ENCODE peak calls at places on chromosomes 1 and 21, in eight cellular contexts. One of them, this sample, is unnamed.

GRCh38 chr1:172946814-172947507 is 103.8 kb downstream of the TNFSF18 start:
- DNase-seq in A549: peak
- DNase-seq in WTC11: no peak
- DNase-seq in IMR-90: peak
- DNase-seq in H1: no peak
- DNase-seq in GM12878: no peak
- DNase-seq in HepG2: no peak
- DNase-seq in SK-N-SH: no peak
- DNase-seq in this sample: no peak

GRCh38 chr1:199129247-199129646 is 490.4 kb downstream of the PTPRC start:
- DNase-seq in A549: no peak
- DNase-seq in WTC11: no peak
- DNase-seq in IMR-90: peak
- DNase-seq in H1: no peak
- DNase-seq in GM12878: no peak
- DNase-seq in HepG2: no peak
- DNase-seq in SK-N-SH: no peak
- DNase-seq in this sample: no peak

GRCh38 chr1:89994231-89994804 is 592 bp upstream of the ZNF326 start:
- DNase-seq in A549: no peak
- DNase-seq in WTC11: no peak
- DNase-seq in IMR-90: no peak
- DNase-seq in H1: no peak
- DNase-seq in GM12878: no peak
- DNase-seq in HepG2: no peak
- DNase-seq in SK-N-SH: no peak
- DNase-seq in this sample: no peak

GRCh38 chr1:154095456-154095855 is 59.4 kb downstream of the NUP210L start:
- DNase-seq in A549: no peak
- DNase-seq in WTC11: no peak
- DNase-seq in IMR-90: no peak
- DNase-seq in H1: no peak
- DNase-seq in GM12878: no peak
- DNase-seq in HepG2: no peak
- DNase-seq in SK-N-SH: no peak
- DNase-seq in this sample: no peak

GRCh38 chr1:29688477-29689365 is 452.4 kb downstream of the PTPRU start:
- DNase-seq in A549: no peak
- DNase-seq in WTC11: no peak
- DNase-seq in IMR-90: peak
- DNase-seq in H1: no peak
- DNase-seq in GM12878: no peak
- DNase-seq in HepG2: no peak
- DNase-seq in SK-N-SH: no peak
- DNase-seq in this sample: peak

GRCh38 chr1:243293941-243294722 is 38.3 kb downstream of the SDCCAG8 start:
- DNase-seq in A549: no peak
- DNase-seq in WTC11: no peak
- DNase-seq in IMR-90: no peak
- DNase-seq in H1: no peak
- DNase-seq in GM12878: no peak
- DNase-seq in HepG2: no peak
- DNase-seq in SK-N-SH: no peak
- DNase-seq in this sample: no peak

GRCh38 chr1:21337010-21337437 is 46.8 kb upstream of the ECE1 start:
- DNase-seq in A549: no peak
- DNase-seq in WTC11: no peak
- DNase-seq in IMR-90: no peak
- DNase-seq in H1: no peak
- DNase-seq in GM12878: no peak
- DNase-seq in HepG2: no peak
- DNase-seq in SK-N-SH: no peak
- DNase-seq in this sample: no peak

GRCh38 chr1:81617308-81618027 is 183.3 kb upstream of the ADGRL2 start:
- DNase-seq in A549: no peak
- DNase-seq in WTC11: no peak
- DNase-seq in IMR-90: peak
- DNase-seq in H1: no peak
- DNase-seq in GM12878: no peak
- DNase-seq in HepG2: no peak
- DNase-seq in SK-N-SH: no peak
- DNase-seq in this sample: no peak

GRCh38 chr1:100584761-100585745 is 47.1 kb downstream of the GPR88 start:
- DNase-seq in A549: no peak
- DNase-seq in WTC11: no peak
- DNase-seq in IMR-90: peak
- DNase-seq in H1: no peak
- DNase-seq in GM12878: no peak
- DNase-seq in HepG2: peak
- DNase-seq in SK-N-SH: no peak
- DNase-seq in this sample: no peak

GRCh38 chr1:54121482-54122130 is 31.2 kb downstream of the CDCP2 start:
- DNase-seq in A549: peak
- DNase-seq in WTC11: peak
- DNase-seq in IMR-90: peak
- DNase-seq in H1: peak
- DNase-seq in GM12878: no peak
- DNase-seq in HepG2: peak
- DNase-seq in SK-N-SH: peak
- DNase-seq in this sample: peak

GRCh38 chr1:197116156-197116555 is 30.3 kb downstream of the ASPM start:
- DNase-seq in A549: no peak
- DNase-seq in WTC11: no peak
- DNase-seq in IMR-90: no peak
- DNase-seq in H1: no peak
- DNase-seq in GM12878: no peak
- DNase-seq in HepG2: no peak
- DNase-seq in SK-N-SH: no peak
- DNase-seq in this sample: no peak

GRCh38 chr1:109863699-109864062 is 47.0 kb upstream of the CSF1 start:
- DNase-seq in A549: no peak
- DNase-seq in WTC11: no peak
- DNase-seq in IMR-90: no peak
- DNase-seq in H1: no peak
- DNase-seq in GM12878: no peak
- DNase-seq in HepG2: no peak
- DNase-seq in SK-N-SH: no peak
- DNase-seq in this sample: no peak

GRCh38 chr1:52423771-52424170 is 19.4 kb downstream of the PRPF38A start:
- DNase-seq in A549: no peak
- DNase-seq in WTC11: no peak
- DNase-seq in IMR-90: no peak
- DNase-seq in H1: no peak
- DNase-seq in GM12878: no peak
- DNase-seq in HepG2: no peak
- DNase-seq in SK-N-SH: no peak
- DNase-seq in this sample: peak

GRCh38 chr1:215660259-215660658 is 93.2 kb downstream of the KCTD3 start:
- DNase-seq in A549: no peak
- DNase-seq in WTC11: no peak
- DNase-seq in IMR-90: no peak
- DNase-seq in H1: no peak
- DNase-seq in GM12878: no peak
- DNase-seq in HepG2: peak
- DNase-seq in SK-N-SH: no peak
- DNase-seq in this sample: no peak

GRCh38 chr1:207227131-207227630 is 94.3 kb upstream of the CD55 start:
- DNase-seq in A549: no peak
- DNase-seq in WTC11: no peak
- DNase-seq in IMR-90: no peak
- DNase-seq in H1: no peak
- DNase-seq in GM12878: no peak
- DNase-seq in HepG2: no peak
- DNase-seq in SK-N-SH: no peak
- DNase-seq in this sample: no peak

GRCh38 chr1:96521994-96522760 is 199.4 kb upstream of the PTBP2 start:
- DNase-seq in A549: peak
- DNase-seq in WTC11: no peak
- DNase-seq in IMR-90: peak
- DNase-seq in H1: no peak
- DNase-seq in GM12878: no peak
- DNase-seq in HepG2: no peak
- DNase-seq in SK-N-SH: no peak
- DNase-seq in this sample: no peak

GRCh38 chr1:39692152-39693064 is 1.2 kb upstream of the HPCAL4 start:
- DNase-seq in A549: no peak
- DNase-seq in WTC11: peak
- DNase-seq in IMR-90: no peak
- DNase-seq in H1: peak
- DNase-seq in GM12878: no peak
- DNase-seq in HepG2: no peak
- DNase-seq in SK-N-SH: peak
- DNase-seq in this sample: peak

GRCh38 chr1:153387785-153388184 is 3.1 kb downstream of the S100A8 start:
- DNase-seq in A549: no peak
- DNase-seq in WTC11: no peak
- DNase-seq in IMR-90: no peak
- DNase-seq in H1: no peak
- DNase-seq in GM12878: no peak
- DNase-seq in HepG2: no peak
- DNase-seq in SK-N-SH: no peak
- DNase-seq in this sample: no peak

GRCh38 chr1:162040657-162041056 is 17.0 kb upstream of the OLFML2B start:
- DNase-seq in A549: peak
- DNase-seq in WTC11: no peak
- DNase-seq in IMR-90: peak
- DNase-seq in H1: no peak
- DNase-seq in GM12878: no peak
- DNase-seq in HepG2: peak
- DNase-seq in SK-N-SH: no peak
- DNase-seq in this sample: no peak

GRCh38 chr1:13510499-13510898 is 3.3 kb downstream of the LRRC38 start:
- DNase-seq in A549: no peak
- DNase-seq in WTC11: no peak
- DNase-seq in IMR-90: no peak
- DNase-seq in H1: no peak
- DNase-seq in GM12878: no peak
- DNase-seq in HepG2: no peak
- DNase-seq in SK-N-SH: no peak
- DNase-seq in this sample: no peak

GRCh38 chr1:245375789-245376188 is 221.0 kb downstream of the KIF26B start:
- DNase-seq in A549: no peak
- DNase-seq in WTC11: no peak
- DNase-seq in IMR-90: no peak
- DNase-seq in H1: no peak
- DNase-seq in GM12878: no peak
- DNase-seq in HepG2: no peak
- DNase-seq in SK-N-SH: no peak
- DNase-seq in this sample: no peak

GRCh38 chr1:230206976-230207375 is 139.9 kb downstream of the GALNT2 start:
- DNase-seq in A549: no peak
- DNase-seq in WTC11: no peak
- DNase-seq in IMR-90: no peak
- DNase-seq in H1: no peak
- DNase-seq in GM12878: no peak
- DNase-seq in HepG2: no peak
- DNase-seq in SK-N-SH: no peak
- DNase-seq in this sample: no peak

GRCh38 chr1:155313266-155313665 is 4.6 kb downstream of the FDPS start:
- DNase-seq in A549: no peak
- DNase-seq in WTC11: no peak
- DNase-seq in IMR-90: no peak
- DNase-seq in H1: no peak
- DNase-seq in GM12878: no peak
- DNase-seq in HepG2: no peak
- DNase-seq in SK-N-SH: no peak
- DNase-seq in this sample: no peak

GRCh38 chr1:86861424-86861823 is 52.5 kb downstream of the SELENOF start:
- DNase-seq in A549: no peak
- DNase-seq in WTC11: no peak
- DNase-seq in IMR-90: no peak
- DNase-seq in H1: no peak
- DNase-seq in GM12878: no peak
- DNase-seq in HepG2: no peak
- DNase-seq in SK-N-SH: no peak
- DNase-seq in this sample: no peak
- TF ChIP-seq CTCF in A549: no peak
- TF ChIP-seq CTCF in WTC11: no peak
- TF ChIP-seq CTCF in IMR-90: no peak
- TF ChIP-seq CTCF in H1: no peak
- TF ChIP-seq CTCF in GM12878: no peak
- TF ChIP-seq CTCF in HepG2: no peak
- TF ChIP-seq CTCF in SK-N-SH: no peak
- TF ChIP-seq CTCF in this sample: no peak

GRCh38 chr1:103514920-103515503 is 10.5 kb upstream of the RNPC3 start:
- DNase-seq in A549: peak
- DNase-seq in WTC11: no peak
- DNase-seq in IMR-90: peak
- DNase-seq in H1: no peak
- DNase-seq in GM12878: peak
- DNase-seq in HepG2: peak
- DNase-seq in SK-N-SH: peak
- DNase-seq in this sample: peak
- TF ChIP-seq USF2 in A549: no peak
- TF ChIP-seq USF2 in WTC11: no peak
- TF ChIP-seq USF2 in IMR-90: no peak
- TF ChIP-seq USF2 in H1: no peak
- TF ChIP-seq USF2 in GM12878: no peak
- TF ChIP-seq USF2 in HepG2: no peak
- TF ChIP-seq USF2 in SK-N-SH: no peak
- TF ChIP-seq USF2 in this sample: no peak

DNA sequence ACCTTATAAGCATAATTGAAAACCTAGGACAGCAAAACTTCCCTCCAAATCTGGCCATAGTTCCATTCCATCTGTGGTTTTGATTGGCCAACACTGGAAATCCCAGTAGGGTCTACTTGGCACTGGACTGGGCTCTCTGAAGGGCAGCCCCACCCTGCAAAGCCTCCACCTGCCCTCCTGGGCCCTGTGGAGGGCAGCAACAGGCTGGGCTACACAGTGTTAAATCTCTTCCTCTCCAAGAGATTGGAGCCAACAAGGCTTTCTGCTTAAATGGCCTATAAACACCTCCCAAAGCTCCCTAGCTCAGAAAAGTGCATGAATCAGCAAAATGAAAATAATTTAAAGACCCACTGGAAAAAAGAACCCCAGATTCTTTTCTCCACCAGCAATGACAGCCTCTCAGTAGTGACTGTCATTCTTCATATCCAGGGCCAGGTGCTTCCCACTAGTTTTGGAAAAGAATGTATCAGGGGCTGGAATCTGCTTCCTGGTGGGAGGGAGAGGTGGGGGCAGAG is 58.5 kb downstream of the BEND5 start:
- DNase-seq in A549: no peak
- DNase-seq in WTC11: no peak
- DNase-seq in IMR-90: no peak
- DNase-seq in H1: no peak
- DNase-seq in GM12878: no peak
- DNase-seq in HepG2: no peak
- DNase-seq in SK-N-SH: no peak
- DNase-seq in this sample: no peak
- TF ChIP-seq CTCF in A549: no peak
- TF ChIP-seq CTCF in WTC11: no peak
- TF ChIP-seq CTCF in IMR-90: no peak
- TF ChIP-seq CTCF in H1: peak
- TF ChIP-seq CTCF in GM12878: no peak
- TF ChIP-seq CTCF in HepG2: no peak
- TF ChIP-seq CTCF in SK-N-SH: no peak
- TF ChIP-seq CTCF in this sample: no peak

DNA sequence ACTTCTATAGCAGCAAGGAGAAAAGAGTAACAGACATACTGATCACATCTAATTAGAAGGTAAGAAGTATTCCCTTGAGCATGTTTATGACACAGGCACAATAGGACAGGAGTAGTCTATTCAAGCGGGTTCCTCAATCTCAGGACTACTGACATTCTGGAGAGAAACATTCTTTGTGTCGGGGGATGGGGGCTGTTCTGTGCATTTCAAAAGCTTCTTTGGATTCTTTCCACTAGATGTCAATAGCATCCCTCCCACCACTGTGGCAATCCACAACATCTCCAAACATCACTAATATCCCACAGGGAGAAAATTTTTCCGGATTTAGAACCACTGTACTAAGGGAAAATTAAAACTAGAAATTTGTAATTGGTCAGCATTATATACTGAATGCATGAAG is 56.9 kb downstream of the ADAMTS5 start:
- DNase-seq in A549: no peak
- DNase-seq in WTC11: peak
- DNase-seq in IMR-90: no peak
- DNase-seq in H1: peak
- DNase-seq in GM12878: no peak
- DNase-seq in HepG2: no peak
- DNase-seq in SK-N-SH: no peak
- DNase-seq in this sample: no peak
- TF ChIP-seq USF2 in A549: no peak
- TF ChIP-seq USF2 in WTC11: no peak
- TF ChIP-seq USF2 in IMR-90: no peak
- TF ChIP-seq USF2 in H1: no peak
- TF ChIP-seq USF2 in GM12878: no peak
- TF ChIP-seq USF2 in HepG2: no peak
- TF ChIP-seq USF2 in SK-N-SH: no peak
- TF ChIP-seq USF2 in this sample: no peak